ENCODE peak calls at places on chromosomes 2 and 18, in seven cellular contexts. Y, X, D, Q, A, Z and H are unnamed samples.

GRCh38 chr2:185227391-185227790 is 511.2 kb upstream of the FSIP2 start:
- DNase-seq in Y (no peak), X (no peak), D (no peak), Q (no peak), A (no peak), Z (no peak), H (no peak)

GRCh38 chr2:99709229-99709628 is 219.4 kb upstream of the REV1 start:
- DNase-seq in Y (no peak), X (no peak), D (no peak), Q (no peak), A (no peak), Z (no peak), H (no peak)

GRCh38 chr2:206443735-206444527 is 599 bp downstream of the ADAM23 start:
- DNase-seq in Y (peak; percentile 77), X (peak; percentile 35), D (peak; percentile 48), Q (peak; percentile 24), A (peak; percentile 17), Z (no peak), H (no peak)

GRCh38 chr2:75729861-75730260 is 19.1 kb upstream of the GCFC2 start:
- DNase-seq in Y (no peak), X (no peak), D (peak; percentile 23), Q (no peak), A (no peak), Z (no peak), H (no peak)

GRCh38 chr2:189506514-189506976 is 65.3 kb downstream of the WDR75 start:
- DNase-seq in Y (peak; percentile 60), X (no peak), D (peak; percentile 54), Q (no peak), A (no peak), Z (no peak), H (no peak)

GRCh38 chr2:44789446-44789845 is 152.1 kb upstream of the SIX3 start:
- DNase-seq in Y (no peak), X (no peak), D (no peak), Q (no peak), A (no peak), Z (no peak), H (no peak)

GRCh38 chr2:234290196-234290595 is 206.7 kb downstream of the ARL4C start:
- DNase-seq in Y (no peak), X (no peak), D (no peak), Q (no peak), A (no peak), Z (no peak), H (no peak)

GRCh38 chr2:235149240-235149641 is 197.4 kb downstream of the SH3BP4 start:
- DNase-seq in Y (no peak), X (no peak), D (peak; percentile 14), Q (no peak), A (no peak), Z (peak; percentile 67), H (no peak)

GRCh38 chr18:80201739-80202138 is 45.6 kb downstream of the PARD6G start:
- DNase-seq in Y (no peak), X (no peak), D (no peak), Q (no peak), A (no peak), Z (no peak), H (no peak)

GRCh38 chr2:69644506-69644979 is 1.0 kb upstream of the AAK1 start:
- DNase-seq in Y (no peak), X (no peak), D (no peak), Q (no peak), A (no peak), Z (no peak), H (no peak)

GRCh38 chr2:145939949-145940348 is 1420.0 kb upstream of the ZEB2 start:
- DNase-seq in Y (no peak), X (no peak), D (no peak), Q (no peak), A (no peak), Z (no peak), H (no peak)

GRCh38 chr2:219471476-219472371 is 27.0 kb upstream of the GMPPA start:
- DNase-seq in Y (no peak), X (no peak), D (no peak), Q (no peak), A (no peak), Z (no peak), H (no peak)

GRCh38 chr2:104786204-104786603 is 67.7 kb upstream of the POU3F3 start:
- DNase-seq in Y (no peak), X (no peak), D (no peak), Q (no peak), A (no peak), Z (no peak), H (no peak)

GRCh38 chr2:30561349-30561748 is 114.3 kb downstream of the LCLAT1 start:
- DNase-seq in Y (no peak), X (no peak), D (peak; percentile 18), Q (no peak), A (no peak), Z (no peak), H (no peak)

GRCh38 chr18:63157293-63158011 is 162.1 kb downstream of the BCL2 start:
- DNase-seq in Y (no peak), X (no peak), D (no peak), Q (no peak), A (no peak), Z (no peak), H (no peak)

GRCh38 chr18:33866386-33866785 is 288.4 kb downstream of the ASXL3 start:
- DNase-seq in Y (no peak), X (no peak), D (no peak), Q (no peak), A (no peak), Z (no peak), H (no peak)

GRCh38 chr2:102273619-102274211 is 37.6 kb upstream of the IL1RL1 start:
- DNase-seq in Y (no peak), X (no peak), D (peak; percentile 98), Q (no peak), A (no peak), Z (no peak), H (no peak)

GRCh38 chr2:161223139-161223732 is 63.0 kb downstream of the TANK start:
- DNase-seq in Y (no peak), X (no peak), D (peak; percentile 68), Q (no peak), A (no peak), Z (no peak), H (peak; percentile 56)

GRCh38 chr2:127012215-127012614 is 94.7 kb downstream of the BIN1 start:
- DNase-seq in Y (no peak), X (no peak), D (peak; percentile 54), Q (no peak), A (no peak), Z (no peak), H (no peak)

GRCh38 chr2:239193426-239193825 is 207.4 kb downstream of the HDAC4 start:
- DNase-seq in Y (peak; percentile 33), X (no peak), D (no peak), Q (no peak), A (peak; percentile 14), Z (peak; percentile 36), H (no peak)

GRCh38 chr2:61538920-61539559 is 884 bp upstream of the XPO1 start:
- DNase-seq in Y (no peak), X (peak; percentile 37), D (peak; percentile 39), Q (no peak), A (no peak), Z (no peak), H (peak; percentile 86)

GRCh38 chr18:49561377-49562193 is at the start of gene LIPG:
- DNase-seq in Y (peak; percentile 94), X (peak; percentile 40), D (peak; percentile 82), Q (peak; percentile 20), A (peak; percentile 76), Z (peak; percentile 56), H (no peak)

GRCh38 chr18:45802814-45803492 is 22.5 kb upstream of the SIGLEC15 start:
- DNase-seq in Y (no peak), X (no peak), D (peak; percentile 89), Q (no peak), A (no peak), Z (peak; percentile 89), H (no peak)

GRCh38 chr2:213202006-213202405 is 50.6 kb upstream of the IKZF2 start:
- DNase-seq in Y (no peak), X (no peak), D (peak; percentile 36), Q (no peak), A (no peak), Z (no peak), H (no peak)

DNA sequence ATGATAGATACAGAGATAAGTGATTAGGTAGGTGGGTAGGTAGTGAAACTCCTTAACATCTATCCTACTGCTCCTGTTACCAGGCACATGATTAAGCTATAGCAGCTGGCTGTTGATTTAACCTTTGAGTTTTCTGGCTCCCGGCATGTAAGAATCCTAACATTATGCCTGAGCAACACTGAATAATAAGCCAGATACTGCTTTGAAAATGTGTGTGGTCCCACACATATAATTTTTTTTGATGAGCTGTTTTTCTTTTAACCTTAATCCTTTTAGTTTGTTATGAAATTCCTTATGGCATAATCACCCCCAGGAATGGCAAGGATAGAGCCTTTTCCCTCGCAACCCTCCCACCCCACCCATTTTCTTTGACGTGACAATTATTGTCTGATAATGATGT is 104.2 kb upstream of the NEUROD1 start:
- DNase-seq in Y (no peak), X (no peak), D (no peak), Q (no peak), A (no peak), Z (peak; percentile 68), H (no peak)
- H3K4me1 ChIP-seq in Y (peaks cover 6% of the 10 kb centered on the region), X (no peaks in the 10 kb centered on the region), D (peaks cover 4% of the 10 kb centered on the region), Q (no peaks in the 10 kb centered on the region), A (no peaks in the 10 kb centered on the region), Z (peaks cover 68% of the 10 kb centered on the region), H (no peaks in the 10 kb centered on the region)

GRCh38 chr2:17518212-17519154 is at the start of gene RAD51AP2:
- DNase-seq in Y (peak; percentile 97), X (peak; percentile 94), D (peak; percentile 90), Q (peak; percentile 88), A (peak; percentile 90), Z (peak; percentile 90), H (no peak)
- H3K4me3 ChIP-seq in Y (peak within 1 kb of the TSS; percentile 91), X (peak within 1 kb of the TSS; percentile 35), D (peak within 1 kb of the TSS; percentile 32), Q (peak within 1 kb of the TSS; percentile 60), A (peak within 1 kb of the TSS; percentile 55), Z (peak within 1 kb of the TSS; percentile 31), H (no peak within 1 kb of the TSS)

GRCh38 chr18:58213931-58214431 is 170.0 kb downstream of the NEDD4L start:
- DNase-seq in Y (no peak), X (no peak), D (no peak), Q (no peak), A (no peak), Z (peak; percentile 65), H (no peak)

GRCh38 chr18:58211510-58211909 is 167.5 kb downstream of the NEDD4L start:
- DNase-seq in Y (no peak), X (no peak), D (no peak), Q (no peak), A (no peak), Z (no peak), H (no peak)

GRCh38 chr18:58212274-58212673 is 168.2 kb downstream of the NEDD4L start:
- DNase-seq in Y (no peak), X (no peak), D (no peak), Q (no peak), A (no peak), Z (no peak), H (no peak)

GRCh38 chr18:58215005-58215404 is 171.0 kb downstream of the NEDD4L start:
- DNase-seq in Y (no peak), X (no peak), D (no peak), Q (no peak), A (no peak), Z (no peak), H (no peak)

GRCh38 chr18:58213445-58213844 is 169.4 kb downstream of the NEDD4L start:
- DNase-seq in Y (no peak), X (no peak), D (peak; percentile 78), Q (no peak), A (no peak), Z (peak; percentile 79), H (no peak)
- H3K4me1 ChIP-seq in Y (peaks cover 13% of the 10 kb centered on the region), X (peaks cover under 1% of the 10 kb centered on the region), D (peaks cover 24% of the 10 kb centered on the region), Q (no peaks in the 10 kb centered on the region), A (no peaks in the 10 kb centered on the region), Z (peaks cover 71% of the 10 kb centered on the region), H (no peaks in the 10 kb centered on the region)

GRCh38 chr2:117359266-117359970 is 455.1 kb upstream of the DDX18 start:
- DNase-seq in Y (peak; percentile 52), X (no peak), D (no peak), Q (no peak), A (no peak), Z (no peak), H (no peak)

GRCh38 chr2:117360586-117360985 is 453.9 kb upstream of the DDX18 start:
- DNase-seq in Y (no peak), X (no peak), D (no peak), Q (no peak), A (no peak), Z (no peak), H (no peak)
- H3K4me3 ChIP-seq in Y (no peak overlapping the region), X (no peak overlapping the region), D (no peak overlapping the region), Q (no peak overlapping the region), A (no peak overlapping the region), Z (no peak overlapping the region), H (no peak overlapping the region)